ENCODE peak calls at places on chromosomes 12 and 14, in five cellular contexts. E, H, Z, L and D are unnamed samples.

GRCh38 chr12:2501464-2502181 is 293.1 kb upstream of the FKBP4 start:
- DNase-seq in E (no peak), Z (no peak), H (no peak), L (no peak), D (no peak)

GRCh38 chr14:91241848-91242247 is 2.7 kb downstream of the GPR68 start:
- DNase-seq in Z (no peak), L (no peak), H (no peak), E (no peak), D (no peak)

GRCh38 chr12:17304503-17305347 is 698.8 kb upstream of the LMO3 start:
- DNase-seq in L (no peak), H (no peak), Z (peak), E (no peak), D (peak)

GRCh38 chr12:105843989-105844768 is 294.6 kb downstream of the NUAK1 start:
- DNase-seq in H (no peak), E (no peak), Z (no peak), L (no peak), D (no peak)

GRCh38 chr14:29233188-29233587 is 466.6 kb downstream of the FOXG1 start:
- DNase-seq in Z (no peak), L (no peak), E (no peak), H (no peak), D (no peak)

GRCh38 chr12:25377475-25378179 is 126.9 kb upstream of the KRAS start:
- DNase-seq in L (no peak), H (no peak), E (no peak), Z (peak), D (no peak)

GRCh38 chr14:71309756-71310155 is 402.5 kb downstream of the PCNX1 start:
- DNase-seq in L (no peak), E (no peak), Z (no peak), H (no peak), D (no peak)

GRCh38 chr12:58757422-58757821 is 162.9 kb downstream of the LRIG3 start:
- DNase-seq in Z (peak), L (no peak), E (peak), H (no peak), D (no peak)

GRCh38 chr14:100271247-100271939 is 32.4 kb downstream of the YY1 start:
- DNase-seq in E (no peak), L (no peak), H (no peak), Z (peak), D (no peak)

GRCh38 chr14:105419305-105420091 is at the start of gene MTA1:
- DNase-seq in L (no peak), H (peak), Z (peak), E (no peak), D (no peak)

GRCh38 chr12:4353785-4354208 is 25.7 kb downstream of the FGF23 start:
- DNase-seq in L (no peak), E (peak), H (peak), Z (peak), D (peak)

GRCh38 chr12:27456618-27457017 is 10.1 kb downstream of the SMCO2 start:
- DNase-seq in L (no peak), H (no peak), E (no peak), Z (peak), D (no peak)

GRCh38 chr12:132391326-132392041 is 62.1 kb upstream of the GALNT9 start:
- DNase-seq in E (no peak), H (no peak), Z (no peak), L (no peak), D (no peak)

GRCh38 chr12:64610660-64611429 is 550 bp downstream of the RASSF3 start:
- DNase-seq in L (no peak), Z (peak), E (peak), H (peak), D (peak)

GRCh38 chr12:80226576-80226975 is 127.2 kb downstream of the OTOGL start:
- DNase-seq in E (no peak), L (no peak), H (no peak), Z (peak), D (no peak)

GRCh38 chr12:56220611-56221232 is 1.0 kb downstream of the RNF41 start:
- DNase-seq in H (no peak), Z (peak), E (peak), L (no peak), D (no peak)

GRCh38 chr14:50085570-50086315 is 30.6 kb downstream of the VCPKMT start:
- DNase-seq in L (no peak), Z (peak), H (no peak), E (no peak), D (peak)

GRCh38 chr12:46260153-46260912 is 8.5 kb downstream of the SLC38A1 start:
- DNase-seq in L (no peak), E (no peak), H (no peak), Z (peak), D (peak)

GRCh38 chr12:113200016-113200797 is 14.7 kb downstream of the RITA1 start:
- DNase-seq in L (no peak), Z (no peak), E (no peak), H (no peak), D (no peak)

GRCh38 chr12:64187370-64187769 is 34.7 kb downstream of the KICS2 start:
- DNase-seq in E (no peak), H (no peak), Z (peak), L (no peak), D (no peak)

GRCh38 chr12:91210577-91210976 is 28.0 kb upstream of the DCN start:
- DNase-seq in Z (no peak), E (no peak), H (no peak), L (no peak), D (no peak)

GRCh38 chr14:99930420-99931274 is 134.6 kb upstream of the EVL start:
- DNase-seq in H (no peak), Z (no peak), E (no peak), L (no peak), D (no peak)

GRCh38 chr14:101808020-101808641 is 46.6 kb downstream of the PPP2R5C start:
- DNase-seq in H (peak), Z (no peak), L (no peak), E (no peak), D (peak)

GRCh38 chr14:69363055-69363454 is 35.0 kb downstream of the ERH start:
- DNase-seq in L (no peak), H (peak), E (no peak), Z (peak), D (no peak)